ENCODE peak calls at places on chromosome 19, in five cellular contexts. F, G, R, O and M are unnamed samples.

GRCh38 chr19:28606269-28607032 is 606.5 kb downstream of the UQCRFS1 start:
- DNase-seq in F (no peak), G (no peak), R (peak), O (no peak), M (no peak)

GRCh38 chr19:18294467-18294864 is 13.0 kb upstream of the JUND start:
- DNase-seq in F (no peak), G (peak), R (peak), O (peak), M (no peak)

GRCh38 chr19:35262101-35262761 is 6.5 kb upstream of the USF2 start:
- DNase-seq in F (peak), G (peak), R (peak), O (no peak), M (no peak)

GRCh38 chr19:38724380-38724854 is 19.9 kb downstream of the CAPN12 start:
- DNase-seq in F (no peak), G (peak), R (no peak), O (no peak), M (no peak)

GRCh38 chr19:10797541-10798256 is 38.3 kb downstream of the TMED1 start:
- DNase-seq in F (no peak), G (no peak), R (peak), O (no peak), M (peak)

GRCh38 chr19:18609717-18610051 is 3.0 kb upstream of the TMEM59L start:
- DNase-seq in F (no peak), G (no peak), R (no peak), O (no peak), M (no peak)

GRCh38 chr19:41734585-41734984 is 20.7 kb upstream of the CEACAM6 start:
- DNase-seq in F (peak), G (no peak), R (no peak), O (no peak), M (no peak)

GRCh38 chr19:33831835-33832234 is 35.2 kb downstream of the KCTD15 start:
- DNase-seq in F (no peak), G (no peak), R (peak), O (no peak), M (no peak)

GRCh38 chr19:46303702-46304397 is 7.0 kb downstream of the HIF3A start:
- DNase-seq in F (no peak), G (peak), R (peak), O (peak), M (no peak)

GRCh38 chr19:49689133-49690072 is at the start of gene ADM5:
- DNase-seq in F (peak), G (peak), R (peak), O (no peak), M (no peak)

GRCh38 chr19:23957660-23958281 is 43.1 kb downstream of the ZNF726 start:
- DNase-seq in F (no peak), G (no peak), R (no peak), O (peak), M (no peak)

GRCh38 chr19:16850133-16850532 is 20.9 kb downstream of the SIN3B start:
- DNase-seq in F (no peak), G (no peak), R (no peak), O (no peak), M (no peak)

GRCh38 chr19:14091885-14092462 is 1.4 kb upstream of the SAMD1 start:
- DNase-seq in F (no peak), G (no peak), R (no peak), O (no peak), M (no peak)

GRCh38 chr19:48539503-48540096 is 12.4 kb upstream of the SULT2B1 start:
- DNase-seq in F (peak), G (no peak), R (peak), O (no peak), M (no peak)

GRCh38 chr19:28990522-28990921 is 222.4 kb downstream of the UQCRFS1 start:
- DNase-seq in F (no peak), G (no peak), R (no peak), O (no peak), M (no peak)

GRCh38 chr19:6654347-6655310 is 15.3 kb downstream of the TNFSF14 start:
- DNase-seq in F (no peak), G (no peak), R (no peak), O (no peak), M (no peak)

GRCh38 chr19:17420267-17420924 is 549 bp downstream of the MVB12A start:
- DNase-seq in F (no peak), G (peak), R (peak), O (peak), M (no peak)

GRCh38 chr19:2733930-2734588 is 5.8 kb downstream of the SLC39A3 start:
- DNase-seq in F (peak), G (peak), R (no peak), O (peak), M (no peak)

GRCh38 chr19:6731822-6732221 is 5.6 kb downstream of the GPR108 start:
- DNase-seq in F (no peak), G (peak), R (no peak), O (no peak), M (no peak)

GRCh38 chr19:13475044-13475443 is 31.2 kb downstream of the CACNA1A start:
- DNase-seq in F (no peak), G (no peak), R (no peak), O (no peak), M (no peak)

GRCh38 chr19:53808710-53809125 is 15.4 kb downstream of the NLRP12 start:
- DNase-seq in F (no peak), G (no peak), R (no peak), O (peak), M (no peak)

GRCh38 chr19:32519023-32519422 is 62.0 kb upstream of the PDCD5 start:
- DNase-seq in F (no peak), G (no peak), R (no peak), O (no peak), M (no peak)

GRCh38 chr19:35345671-35346111 is 2.0 kb upstream of the FFAR1 start:
- DNase-seq in F (no peak), G (no peak), R (no peak), O (no peak), M (no peak)

GRCh38 chr19:50492303-50493052 is 15.8 kb upstream of the GARIN5A start:
- DNase-seq in F (no peak), G (peak), R (peak), O (no peak), M (no peak)

GRCh38 chr19:4448147-4448985 is 9.2 kb downstream of the UBXN6 start:
- DNase-seq in F (peak), G (no peak), R (no peak), O (no peak), M (no peak)

GRCh38 chr19:53328967-53329366 is 4.6 kb upstream of the ZNF845 start:
- DNase-seq in F (no peak), G (peak), R (peak), O (no peak), M (peak)

GRCh38 chr19:11995174-11995573 is 30.3 kb downstream of the ZNF763 start:
- DNase-seq in F (no peak), G (no peak), R (no peak), O (no peak), M (no peak)

GRCh38 chr19:15021286-15022007 is 27.8 kb upstream of the CASP14 start:
- DNase-seq in F (no peak), G (no peak), R (no peak), O (no peak), M (no peak)

GRCh38 chr19:4691383-4691782 is 21.2 kb upstream of the MYDGF start:
- DNase-seq in F (no peak), G (peak), R (no peak), O (no peak), M (no peak)